ENCODE peak calls at places on chromosomes 7 and 10, in four cellular contexts. One of them, this sample, is unnamed.

GRCh38 chr10:29254123-29255046 is 34.5 kb upstream of the LYZL1 start:
- DNase-seq in CD8-positive, alpha-beta T cell: no peak
- DNase-seq in AG04450: no peak
- DNase-seq in neural progenitor cell: peak; percentile 89
- DNase-seq in this sample: peak; percentile 95

GRCh38 chr10:97003804-97004201 is 171.7 kb downstream of the LCOR start:
- DNase-seq in AG04450: no peak
- DNase-seq in neural progenitor cell: no peak
- DNase-seq in CD8-positive, alpha-beta T cell: no peak
- DNase-seq in this sample: no peak

GRCh38 chr7:113084499-113085172 is 2.0 kb downstream of the GPR85 start:
- DNase-seq in CD8-positive, alpha-beta T cell: no peak
- DNase-seq in AG04450: no peak
- DNase-seq in neural progenitor cell: no peak
- DNase-seq in this sample: no peak

GRCh38 chr10:110017940-110018339 is 10.2 kb downstream of the ADD3 start:
- DNase-seq in CD8-positive, alpha-beta T cell: no peak
- DNase-seq in AG04450: no peak
- DNase-seq in neural progenitor cell: no peak
- DNase-seq in this sample: no peak

GRCh38 chr7:102985176-102985783 is 72.5 kb downstream of the LRRC17 start:
- DNase-seq in neural progenitor cell: no peak
- DNase-seq in AG04450: no peak
- DNase-seq in CD8-positive, alpha-beta T cell: no peak
- DNase-seq in this sample: no peak

GRCh38 chr7:16918288-16918895 is 36.6 kb upstream of the AGR3 start:
- DNase-seq in neural progenitor cell: peak; percentile 52
- DNase-seq in AG04450: peak; percentile 18
- DNase-seq in CD8-positive, alpha-beta T cell: no peak
- DNase-seq in this sample: peak; percentile 29

GRCh38 chr10:13352519-13352918 is 4.4 kb upstream of the SEPHS1 start:
- DNase-seq in neural progenitor cell: peak; percentile 33
- DNase-seq in AG04450: no peak
- DNase-seq in CD8-positive, alpha-beta T cell: no peak
- DNase-seq in this sample: no peak

GRCh38 chr7:1046722-1047679 is 2.7 kb downstream of the GPR146 start:
- DNase-seq in CD8-positive, alpha-beta T cell: no peak
- DNase-seq in AG04450: no peak
- DNase-seq in neural progenitor cell: no peak
- DNase-seq in this sample: no peak

GRCh38 chr10:62765726-62766125 is 38.8 kb upstream of the ADO start:
- DNase-seq in AG04450: no peak
- DNase-seq in neural progenitor cell: no peak
- DNase-seq in CD8-positive, alpha-beta T cell: no peak
- DNase-seq in this sample: no peak

GRCh38 chr10:7610651-7611389 is 55.9 kb downstream of the ITIH5 start:
- DNase-seq in AG04450: peak; percentile 69
- DNase-seq in neural progenitor cell: no peak
- DNase-seq in CD8-positive, alpha-beta T cell: no peak
- DNase-seq in this sample: no peak

GRCh38 chr7:133575726-133576125 is 322.8 kb downstream of the EXOC4 start:
- DNase-seq in AG04450: no peak
- DNase-seq in neural progenitor cell: no peak
- DNase-seq in CD8-positive, alpha-beta T cell: no peak
- DNase-seq in this sample: peak; percentile 45

GRCh38 chr10:33993917-33994316 is 659.5 kb upstream of the NRP1 start:
- DNase-seq in CD8-positive, alpha-beta T cell: no peak
- DNase-seq in AG04450: no peak
- DNase-seq in neural progenitor cell: no peak
- DNase-seq in this sample: no peak

GRCh38 chr7:112994666-112995065 is 92.0 kb downstream of the GPR85 start:
- DNase-seq in neural progenitor cell: no peak
- DNase-seq in AG04450: no peak
- DNase-seq in CD8-positive, alpha-beta T cell: no peak
- DNase-seq in this sample: no peak

GRCh38 chr10:14592566-14592965 is 182.1 kb downstream of the FAM107B start:
- DNase-seq in AG04450: no peak
- DNase-seq in CD8-positive, alpha-beta T cell: no peak
- DNase-seq in neural progenitor cell: no peak
- DNase-seq in this sample: peak; percentile 62

GRCh38 chr7:27921081-27921836 is 181.3 kb downstream of the TAX1BP1 start:
- DNase-seq in AG04450: peak; percentile 76
- DNase-seq in neural progenitor cell: peak; percentile 80
- DNase-seq in CD8-positive, alpha-beta T cell: no peak
- DNase-seq in this sample: peak; percentile 70

GRCh38 chr7:155860840-155861479 is 48.7 kb upstream of the SHH start:
- DNase-seq in neural progenitor cell: no peak
- DNase-seq in CD8-positive, alpha-beta T cell: peak; percentile 11
- DNase-seq in AG04450: peak; percentile 36
- DNase-seq in this sample: no peak

GRCh38 chr10:89944138-89944537 is 242.7 kb downstream of the KIF20B start:
- DNase-seq in CD8-positive, alpha-beta T cell: no peak
- DNase-seq in neural progenitor cell: no peak
- DNase-seq in AG04450: no peak
- DNase-seq in this sample: no peak

GRCh38 chr7:2805213-2806003 is 38.7 kb downstream of the GNA12 start:
- DNase-seq in neural progenitor cell: no peak
- DNase-seq in CD8-positive, alpha-beta T cell: peak; percentile 9
- DNase-seq in AG04450: no peak
- DNase-seq in this sample: no peak

GRCh38 chr10:70584941-70585544 is 17.5 kb downstream of the PRF1 start:
- DNase-seq in neural progenitor cell: peak; percentile 80
- DNase-seq in CD8-positive, alpha-beta T cell: no peak
- DNase-seq in AG04450: no peak
- DNase-seq in this sample: peak; percentile 94

GRCh38 chr7:43660141-43660540 is 69.2 kb downstream of the COA1 start:
- DNase-seq in AG04450: no peak
- DNase-seq in CD8-positive, alpha-beta T cell: no peak
- DNase-seq in neural progenitor cell: no peak
- DNase-seq in this sample: no peak

GRCh38 chr10:87090779-87091178 is 3.9 kb downstream of the GLUD1 start:
- DNase-seq in AG04450: no peak
- DNase-seq in neural progenitor cell: peak; percentile 62
- DNase-seq in CD8-positive, alpha-beta T cell: no peak
- DNase-seq in this sample: no peak
- H3K4me3 ChIP-seq in AG04450: no peak overlapping the region
- H3K4me3 ChIP-seq in neural progenitor cell: peak overlapping the region; percentile 81
- H3K4me3 ChIP-seq in CD8-positive, alpha-beta T cell: no peak overlapping the region
- H3K4me3 ChIP-seq in this sample: no peak overlapping the region

DNA sequence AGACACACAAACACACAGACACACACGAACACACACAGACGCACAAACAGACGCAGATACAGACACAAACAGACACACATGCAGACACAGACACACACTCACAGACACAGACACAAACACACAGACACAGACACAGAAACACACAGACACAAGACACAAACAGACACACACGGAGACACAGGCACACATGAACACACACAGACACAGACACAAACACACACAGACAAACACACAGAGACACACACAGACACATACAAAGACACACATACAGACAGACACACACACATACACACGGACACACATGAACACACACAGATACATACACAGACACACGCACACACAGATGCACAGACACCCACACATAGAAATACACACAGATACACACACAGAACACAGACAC is 434.9 kb downstream of the DNAJB6 start:
- DNase-seq in AG04450: no peak
- DNase-seq in CD8-positive, alpha-beta T cell: no peak
- DNase-seq in neural progenitor cell: no peak
- DNase-seq in this sample: no peak
- TF ChIP-seq CTCF in AG04450: no peak
- TF ChIP-seq CTCF in CD8-positive, alpha-beta T cell: no peak
- TF ChIP-seq CTCF in neural progenitor cell: no peak
- TF ChIP-seq CTCF in this sample: no peak

GRCh38 chr7:143385891-143386781 is 5.0 kb downstream of the ZYX start:
- DNase-seq in CD8-positive, alpha-beta T cell: peak; percentile 72
- DNase-seq in neural progenitor cell: no peak
- DNase-seq in AG04450: no peak
- DNase-seq in this sample: peak; percentile 44
- H3K4me3 ChIP-seq in CD8-positive, alpha-beta T cell: peak overlapping the region; percentile 21
- H3K4me3 ChIP-seq in neural progenitor cell: no peak overlapping the region
- H3K4me3 ChIP-seq in AG04450: peak overlapping the region; percentile 45
- H3K4me3 ChIP-seq in this sample: no peak overlapping the region

GRCh38 chr10:132055616-132056015 is 10.1 kb upstream of the JAKMIP3 start:
- DNase-seq in neural progenitor cell: no peak
- DNase-seq in AG04450: no peak
- DNase-seq in CD8-positive, alpha-beta T cell: no peak
- DNase-seq in this sample: no peak
- TF ChIP-seq CTCF in neural progenitor cell: no peak
- TF ChIP-seq CTCF in AG04450: no peak
- TF ChIP-seq CTCF in CD8-positive, alpha-beta T cell: no peak
- TF ChIP-seq CTCF in this sample: no peak

GRCh38 chr7:44852590-44852989 is 4.7 kb upstream of the H2AZ2 start:
- DNase-seq in CD8-positive, alpha-beta T cell: no peak
- DNase-seq in AG04450: no peak
- DNase-seq in neural progenitor cell: no peak
- DNase-seq in this sample: no peak

GRCh38 chr7:44847509-44847919 is 373 bp downstream of the H2AZ2 start:
- DNase-seq in CD8-positive, alpha-beta T cell: peak; percentile 92
- DNase-seq in AG04450: peak; percentile 53
- DNase-seq in neural progenitor cell: peak; percentile 94
- DNase-seq in this sample: peak; percentile 91

GRCh38 chr7:44846816-44847508 is 925 bp downstream of the H2AZ2 start:
- DNase-seq in CD8-positive, alpha-beta T cell: no peak
- DNase-seq in AG04450: no peak
- DNase-seq in neural progenitor cell: no peak
- DNase-seq in this sample: no peak

GRCh38 chr7:44847920-44848634 is at the start of gene H2AZ2:
- DNase-seq in AG04450: peak; percentile 99
- DNase-seq in neural progenitor cell: peak; percentile 100
- DNase-seq in CD8-positive, alpha-beta T cell: peak; percentile 100
- DNase-seq in this sample: peak; percentile 100

DNA sequence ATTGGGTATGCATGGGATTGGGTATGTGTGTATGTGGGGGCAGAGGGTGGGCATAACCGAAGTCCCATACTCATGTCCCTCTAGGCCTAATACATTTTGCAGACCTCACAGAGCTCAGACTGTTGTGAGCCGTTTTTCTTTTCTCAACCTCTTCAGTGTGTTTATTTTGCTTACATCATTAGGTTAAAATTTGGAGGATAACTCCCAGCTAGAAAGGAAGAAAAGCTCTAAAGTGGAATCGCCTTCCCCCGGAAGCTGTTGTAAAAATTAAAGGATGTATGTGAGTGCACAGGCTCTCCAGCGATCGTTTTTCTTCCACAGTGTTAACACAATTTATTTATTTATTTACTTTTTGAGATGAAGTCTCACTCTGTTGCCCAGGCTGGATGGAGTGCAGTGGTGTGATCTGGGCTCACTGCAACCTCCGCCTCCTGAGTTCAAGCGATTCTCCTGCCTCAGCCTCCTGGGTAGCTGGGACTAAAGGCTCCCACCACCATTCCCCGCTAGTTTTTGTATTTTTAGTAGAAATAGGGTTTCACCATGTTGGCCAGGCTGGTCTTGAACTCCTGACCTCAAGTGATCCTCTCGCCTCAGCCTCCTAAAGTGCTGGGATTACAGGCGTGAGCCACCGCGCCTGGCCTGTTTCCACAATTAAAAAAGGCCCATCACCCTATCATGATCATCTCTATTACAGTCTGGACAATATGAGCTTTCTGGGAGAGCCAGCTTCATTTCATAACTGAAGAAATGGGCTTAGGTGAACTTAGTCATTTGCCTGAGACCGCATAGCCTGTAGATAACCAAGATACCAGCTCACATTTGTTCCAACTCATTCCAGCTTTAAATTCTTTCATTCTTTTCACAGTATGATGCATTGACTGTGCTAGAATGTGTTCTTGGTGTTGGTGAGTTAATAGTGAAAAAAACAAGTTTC is 1.7 kb upstream of the H2AZ2 start:
- DNase-seq in CD8-positive, alpha-beta T cell: no peak
- DNase-seq in neural progenitor cell: no peak
- DNase-seq in AG04450: no peak
- DNase-seq in this sample: no peak
- H3K4me3 ChIP-seq in CD8-positive, alpha-beta T cell: no peak overlapping the region
- H3K4me3 ChIP-seq in neural progenitor cell: peak overlapping the region; percentile 61
- H3K4me3 ChIP-seq in AG04450: no peak overlapping the region
- H3K4me3 ChIP-seq in this sample: peak overlapping the region; percentile 82

DNA sequence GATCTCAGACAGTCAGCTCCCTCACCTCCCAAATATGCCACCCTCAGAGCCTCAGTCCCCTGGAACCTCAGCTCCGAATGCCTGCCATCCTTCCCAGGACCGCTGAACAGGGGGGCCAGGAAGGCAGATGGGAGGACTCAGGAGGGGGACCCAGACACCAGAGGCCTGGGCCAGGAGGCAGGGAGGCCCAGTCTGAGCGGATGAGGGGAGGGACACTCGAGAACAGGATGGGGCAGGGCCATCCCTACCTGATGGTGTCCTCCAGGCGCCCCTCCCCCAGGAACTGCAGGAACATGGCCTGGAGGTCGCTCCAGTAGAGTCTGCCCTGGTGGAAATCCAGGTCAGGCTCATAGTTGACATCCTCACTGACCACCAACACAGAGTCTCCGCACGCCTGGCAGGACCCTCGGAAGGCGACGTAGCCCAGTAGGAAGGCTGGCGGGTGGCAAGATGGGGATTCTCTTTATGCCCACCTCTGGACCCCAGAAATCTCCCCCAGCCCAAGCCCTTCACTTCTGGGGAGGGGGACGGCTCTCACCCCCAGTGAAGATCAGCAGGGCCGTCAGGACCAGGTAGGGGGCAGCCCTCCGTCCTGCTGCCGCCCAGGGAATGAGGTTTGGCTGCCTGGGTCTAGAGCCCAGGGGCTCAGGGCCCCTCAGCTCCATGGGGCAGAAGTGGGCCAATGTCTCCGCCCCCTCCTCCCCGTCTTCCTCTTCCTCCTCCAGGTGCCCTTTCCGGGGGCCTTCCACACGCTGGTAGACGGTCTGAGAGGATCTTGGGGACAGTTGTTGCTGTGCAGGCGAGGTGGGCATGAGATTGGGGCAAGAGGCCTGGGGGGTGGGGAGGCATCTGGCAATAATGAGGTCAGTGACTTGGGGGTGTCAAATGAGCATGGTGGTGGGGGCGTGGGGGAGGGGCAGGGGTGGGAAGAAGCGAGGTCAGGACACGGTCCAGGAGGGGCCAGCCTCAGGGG is 628 bp downstream of the TFR2 start:
- DNase-seq in neural progenitor cell: no peak
- DNase-seq in AG04450: no peak
- DNase-seq in CD8-positive, alpha-beta T cell: no peak
- DNase-seq in this sample: no peak
- TF ChIP-seq CTCF in neural progenitor cell: no peak
- TF ChIP-seq CTCF in AG04450: no peak
- TF ChIP-seq CTCF in CD8-positive, alpha-beta T cell: no peak
- TF ChIP-seq CTCF in this sample: no peak

GRCh38 chr7:95590387-95591248 is 5.7 kb downstream of the PDK4 start:
- DNase-seq in neural progenitor cell: no peak
- DNase-seq in AG04450: no peak
- DNase-seq in CD8-positive, alpha-beta T cell: no peak
- DNase-seq in this sample: no peak
- H3K4me3 ChIP-seq in neural progenitor cell: no peak overlapping the region
- H3K4me3 ChIP-seq in AG04450: no peak overlapping the region
- H3K4me3 ChIP-seq in CD8-positive, alpha-beta T cell: no peak overlapping the region
- H3K4me3 ChIP-seq in this sample: no peak overlapping the region

This sample was measured in BE2C.